ENCODE peak calls at places on chromosome 10, in ten cellular contexts. One of them, this sample, is unnamed.

GRCh38 chr10:10797467-10797866 is 220.2 kb upstream of the CELF2 start:
- DNase-seq in ELR: no peak
- DNase-seq in EH: no peak
- DNase-seq in non-pigmented ciliary epithelial cell: no peak
- DNase-seq in aorta: no peak
- DNase-seq in CMK: no peak
- DNase-seq in NCI-H2081: no peak
- DNase-seq in HEK293T: no peak
- DNase-seq in dermis blood vessel endothelial cell: no peak
- DNase-seq in NB4: no peak
- DNase-seq in this sample: no peak

GRCh38 chr10:97648557-97649404 is 8.3 kb downstream of the PI4K2A start:
- DNase-seq in NB4: peak; percentile 48
- DNase-seq in CMK: no peak
- DNase-seq in EH: peak; percentile 98
- DNase-seq in NCI-H2081: no peak
- DNase-seq in dermis blood vessel endothelial cell: peak; percentile 91
- DNase-seq in aorta: no peak
- DNase-seq in ELR: peak; percentile 97
- DNase-seq in HEK293T: no peak
- DNase-seq in non-pigmented ciliary epithelial cell: peak; percentile 89
- DNase-seq in this sample: no peak

GRCh38 chr10:118827466-118828155 is 72.8 kb upstream of the CACUL1 start:
- DNase-seq in NCI-H2081: no peak
- DNase-seq in CMK: no peak
- DNase-seq in dermis blood vessel endothelial cell: no peak
- DNase-seq in ELR: no peak
- DNase-seq in non-pigmented ciliary epithelial cell: no peak
- DNase-seq in aorta: no peak
- DNase-seq in NB4: no peak
- DNase-seq in HEK293T: peak; percentile 40
- DNase-seq in EH: no peak
- DNase-seq in this sample: no peak

GRCh38 chr10:90591629-90592028 is 266.2 kb downstream of the HTR7 start:
- DNase-seq in ELR: no peak
- DNase-seq in non-pigmented ciliary epithelial cell: no peak
- DNase-seq in EH: no peak
- DNase-seq in aorta: no peak
- DNase-seq in CMK: no peak
- DNase-seq in NB4: no peak
- DNase-seq in HEK293T: peak; percentile 12
- DNase-seq in dermis blood vessel endothelial cell: no peak
- DNase-seq in NCI-H2081: no peak
- DNase-seq in this sample: no peak

GRCh38 chr10:10792681-10793080 is 225.0 kb upstream of the CELF2 start:
- DNase-seq in CMK: no peak
- DNase-seq in EH: peak; percentile 96
- DNase-seq in dermis blood vessel endothelial cell: peak; percentile 96
- DNase-seq in NCI-H2081: no peak
- DNase-seq in ELR: peak; percentile 89
- DNase-seq in non-pigmented ciliary epithelial cell: no peak
- DNase-seq in aorta: no peak
- DNase-seq in HEK293T: no peak
- DNase-seq in NB4: no peak
- DNase-seq in this sample: no peak

GRCh38 chr10:133390597-133391248 is 3.2 kb upstream of the MTG1 start:
- DNase-seq in NCI-H2081: no peak
- DNase-seq in NB4: no peak
- DNase-seq in HEK293T: no peak
- DNase-seq in aorta: peak; percentile 62
- DNase-seq in ELR: no peak
- DNase-seq in CMK: no peak
- DNase-seq in dermis blood vessel endothelial cell: peak; percentile 55
- DNase-seq in non-pigmented ciliary epithelial cell: no peak
- DNase-seq in EH: no peak
- DNase-seq in this sample: no peak

GRCh38 chr10:689433-690226 is at the start of gene DIP2C:
- DNase-seq in non-pigmented ciliary epithelial cell: no peak
- DNase-seq in EH: peak; percentile 85
- DNase-seq in NCI-H2081: peak; percentile 50
- DNase-seq in ELR: peak; percentile 77
- DNase-seq in aorta: peak; percentile 92
- DNase-seq in CMK: no peak
- DNase-seq in dermis blood vessel endothelial cell: peak; percentile 50
- DNase-seq in NB4: no peak
- DNase-seq in HEK293T: peak; percentile 88
- DNase-seq in this sample: peak; percentile 99

GRCh38 chr10:4635883-4636282 is 190.1 kb upstream of the AKR1E2 start:
- DNase-seq in NCI-H2081: no peak
- DNase-seq in dermis blood vessel endothelial cell: no peak
- DNase-seq in EH: no peak
- DNase-seq in HEK293T: no peak
- DNase-seq in aorta: no peak
- DNase-seq in ELR: no peak
- DNase-seq in NB4: no peak
- DNase-seq in CMK: no peak
- DNase-seq in non-pigmented ciliary epithelial cell: no peak
- DNase-seq in this sample: no peak

GRCh38 chr10:96587255-96588059 is 645 bp upstream of the TM9SF3 start:
- DNase-seq in NCI-H2081: peak; percentile 69
- DNase-seq in EH: peak; percentile 83
- DNase-seq in CMK: peak; percentile 25
- DNase-seq in ELR: peak; percentile 92
- DNase-seq in dermis blood vessel endothelial cell: peak; percentile 83
- DNase-seq in NB4: no peak
- DNase-seq in HEK293T: no peak
- DNase-seq in non-pigmented ciliary epithelial cell: no peak
- DNase-seq in aorta: peak; percentile 90
- DNase-seq in this sample: no peak

GRCh38 chr10:102629661-102630614 is 14.3 kb upstream of the TRIM8 start:
- DNase-seq in CMK: no peak
- DNase-seq in NB4: peak; percentile 95
- DNase-seq in HEK293T: no peak
- DNase-seq in dermis blood vessel endothelial cell: peak; percentile 37
- DNase-seq in EH: peak; percentile 97
- DNase-seq in ELR: peak; percentile 98
- DNase-seq in non-pigmented ciliary epithelial cell: peak; percentile 74
- DNase-seq in NCI-H2081: no peak
- DNase-seq in aorta: peak; percentile 73
- DNase-seq in this sample: no peak

GRCh38 chr10:35079763-35080162 is 10.4 kb downstream of the CUL2 start:
- DNase-seq in NB4: peak; percentile 2
- DNase-seq in EH: peak; percentile 91
- DNase-seq in aorta: no peak
- DNase-seq in NCI-H2081: no peak
- DNase-seq in dermis blood vessel endothelial cell: peak; percentile 46
- DNase-seq in CMK: no peak
- DNase-seq in ELR: peak; percentile 90
- DNase-seq in non-pigmented ciliary epithelial cell: peak; percentile 56
- DNase-seq in HEK293T: no peak
- DNase-seq in this sample: no peak

GRCh38 chr10:67837519-67838314 is at the start of gene DNAJC12:
- DNase-seq in aorta: no peak
- DNase-seq in non-pigmented ciliary epithelial cell: no peak
- DNase-seq in EH: peak; percentile 47
- DNase-seq in dermis blood vessel endothelial cell: peak; percentile 69
- DNase-seq in ELR: peak; percentile 56
- DNase-seq in NCI-H2081: peak; percentile 85
- DNase-seq in CMK: peak; percentile 56
- DNase-seq in HEK293T: peak; percentile 69
- DNase-seq in NB4: peak; percentile 93
- DNase-seq in this sample: peak; percentile 75

GRCh38 chr10:35103887-35104286 is 13.7 kb upstream of the CUL2 start:
- DNase-seq in CMK: no peak
- DNase-seq in aorta: no peak
- DNase-seq in ELR: no peak
- DNase-seq in NB4: no peak
- DNase-seq in non-pigmented ciliary epithelial cell: no peak
- DNase-seq in NCI-H2081: no peak
- DNase-seq in HEK293T: no peak
- DNase-seq in dermis blood vessel endothelial cell: no peak
- DNase-seq in EH: no peak
- DNase-seq in this sample: peak; percentile 71

GRCh38 chr10:93475227-93475626 is 6.9 kb downstream of the MYOF start:
- DNase-seq in non-pigmented ciliary epithelial cell: no peak
- DNase-seq in ELR: peak; percentile 32
- DNase-seq in NB4: no peak
- DNase-seq in EH: no peak
- DNase-seq in HEK293T: no peak
- DNase-seq in dermis blood vessel endothelial cell: no peak
- DNase-seq in aorta: no peak
- DNase-seq in NCI-H2081: no peak
- DNase-seq in CMK: no peak
- DNase-seq in this sample: no peak

GRCh38 chr10:49457686-49458085 is 61.8 kb upstream of the DRGX start:
- DNase-seq in CMK: no peak
- DNase-seq in HEK293T: no peak
- DNase-seq in NB4: no peak
- DNase-seq in NCI-H2081: no peak
- DNase-seq in ELR: no peak
- DNase-seq in aorta: no peak
- DNase-seq in EH: peak; percentile 7
- DNase-seq in non-pigmented ciliary epithelial cell: no peak
- DNase-seq in dermis blood vessel endothelial cell: no peak
- DNase-seq in this sample: no peak

GRCh38 chr10:79222186-79222585 is 125.1 kb upstream of the PPIF start:
- DNase-seq in CMK: no peak
- DNase-seq in ELR: no peak
- DNase-seq in HEK293T: no peak
- DNase-seq in EH: no peak
- DNase-seq in dermis blood vessel endothelial cell: no peak
- DNase-seq in NCI-H2081: no peak
- DNase-seq in aorta: no peak
- DNase-seq in non-pigmented ciliary epithelial cell: no peak
- DNase-seq in NB4: no peak
- DNase-seq in this sample: no peak

GRCh38 chr10:77416327-77417135 is 221.1 kb downstream of the KCNMA1 start:
- DNase-seq in aorta: peak; percentile 76
- DNase-seq in HEK293T: no peak
- DNase-seq in dermis blood vessel endothelial cell: no peak
- DNase-seq in ELR: peak; percentile 97
- DNase-seq in EH: peak; percentile 98
- DNase-seq in CMK: no peak
- DNase-seq in non-pigmented ciliary epithelial cell: peak; percentile 62
- DNase-seq in NB4: no peak
- DNase-seq in NCI-H2081: no peak
- DNase-seq in this sample: no peak

GRCh38 chr10:119441921-119442757 is 100.4 kb downstream of the RGS10 start:
- DNase-seq in dermis blood vessel endothelial cell: no peak
- DNase-seq in non-pigmented ciliary epithelial cell: no peak
- DNase-seq in EH: no peak
- DNase-seq in HEK293T: no peak
- DNase-seq in aorta: peak; percentile 70
- DNase-seq in NCI-H2081: no peak
- DNase-seq in NB4: no peak
- DNase-seq in ELR: no peak
- DNase-seq in CMK: no peak
- DNase-seq in this sample: no peak

GRCh38 chr10:76583711-76584161 is 1053.9 kb downstream of the KCNMA1 start:
- DNase-seq in ELR: peak; percentile 94
- DNase-seq in NCI-H2081: no peak
- DNase-seq in NB4: no peak
- DNase-seq in HEK293T: no peak
- DNase-seq in CMK: no peak
- DNase-seq in dermis blood vessel endothelial cell: no peak
- DNase-seq in EH: peak; percentile 94
- DNase-seq in non-pigmented ciliary epithelial cell: peak; percentile 89
- DNase-seq in aorta: no peak
- DNase-seq in this sample: no peak

GRCh38 chr10:16904619-16905018 is 87.4 kb upstream of the RSU1 start:
- DNase-seq in EH: peak; percentile 80
- DNase-seq in HEK293T: no peak
- DNase-seq in NB4: peak; percentile 66
- DNase-seq in CMK: peak; percentile 55
- DNase-seq in non-pigmented ciliary epithelial cell: peak; percentile 79
- DNase-seq in ELR: no peak
- DNase-seq in aorta: no peak
- DNase-seq in dermis blood vessel endothelial cell: no peak
- DNase-seq in NCI-H2081: no peak
- DNase-seq in this sample: no peak

GRCh38 chr10:117552759-117553158 is 10.2 kb downstream of the EMX2 start:
- DNase-seq in NCI-H2081: no peak
- DNase-seq in non-pigmented ciliary epithelial cell: no peak
- DNase-seq in EH: no peak
- DNase-seq in HEK293T: no peak
- DNase-seq in ELR: no peak
- DNase-seq in CMK: no peak
- DNase-seq in aorta: peak; percentile 57
- DNase-seq in NB4: no peak
- DNase-seq in dermis blood vessel endothelial cell: no peak
- DNase-seq in this sample: no peak

GRCh38 chr10:22652988-22653431 is 61.4 kb downstream of the PIP4K2A start:
- DNase-seq in EH: no peak
- DNase-seq in NCI-H2081: no peak
- DNase-seq in dermis blood vessel endothelial cell: no peak
- DNase-seq in non-pigmented ciliary epithelial cell: no peak
- DNase-seq in aorta: no peak
- DNase-seq in CMK: no peak
- DNase-seq in ELR: no peak
- DNase-seq in HEK293T: no peak
- DNase-seq in NB4: peak; percentile 18
- DNase-seq in this sample: no peak

GRCh38 chr10:50421026-50421719 is 169.9 kb upstream of the ASAH2 start:
- DNase-seq in NCI-H2081: peak; percentile 16
- DNase-seq in CMK: no peak
- DNase-seq in EH: peak; percentile 51
- DNase-seq in non-pigmented ciliary epithelial cell: no peak
- DNase-seq in HEK293T: peak; percentile 45
- DNase-seq in aorta: no peak
- DNase-seq in NB4: peak; percentile 75
- DNase-seq in ELR: peak; percentile 63
- DNase-seq in dermis blood vessel endothelial cell: peak; percentile 65
- DNase-seq in this sample: peak; percentile 44

GRCh38 chr10:91194497-91195179 is 25.8 kb upstream of the PCGF5 start:
- DNase-seq in non-pigmented ciliary epithelial cell: no peak
- DNase-seq in dermis blood vessel endothelial cell: no peak
- DNase-seq in NB4: no peak
- DNase-seq in EH: peak; percentile 74
- DNase-seq in CMK: no peak
- DNase-seq in aorta: no peak
- DNase-seq in NCI-H2081: no peak
- DNase-seq in ELR: peak; percentile 71
- DNase-seq in HEK293T: no peak
- DNase-seq in this sample: no peak

GRCh38 chr10:103765168-103765567 is 90.2 kb downstream of the SH3PXD2A start:
- DNase-seq in non-pigmented ciliary epithelial cell: peak; percentile 53
- DNase-seq in NB4: no peak
- DNase-seq in aorta: no peak
- DNase-seq in ELR: peak; percentile 98
- DNase-seq in CMK: no peak
- DNase-seq in EH: peak; percentile 87
- DNase-seq in HEK293T: no peak
- DNase-seq in dermis blood vessel endothelial cell: peak; percentile 86
- DNase-seq in NCI-H2081: no peak
- DNase-seq in this sample: no peak

This sample was measured in SK-N-SH.